ENCODE peak calls at places on chromosomes 5 and 9, in nine cellular contexts. X is stimulated activated CD8-positive, alpha-beta memory T cell treated with anti-CD3 and anti-CD28 coated beads, Interleukin-2, amount 100 ng/mL, for 1 hour; F is CD8-positive, alpha-beta memory T cell; M is H7; Y is astrocyte; W is neural crest cell; H is NCI-H1105; B is stimulated activated CD4-positive, alpha-beta T cell treated with anti-CD3 and anti-CD28 coated beads, Interleukin-15, amount 100 ng/mL, for 1 hour; I is non-pigmented ciliary epithelial cell. P is an unnamed sample.
A peak's percentile ranks its signal among the peaks of the same experiment; 100 is the strongest.

GRCh38 chr9:129026442-129027223 is 1.5 kb downstream of the SH3GLB2 start:
- DNase-seq in M (peak; percentile 89), I (no peak), W (no peak), X (no peak), Y (no peak), F (no peak), B (no peak), H (peak; percentile 14), P (no peak)

GRCh38 chr9:33905137-33905536 is 88.2 kb downstream of the UBE2R2 start:
- DNase-seq in H (no peak), M (no peak), X (no peak), Y (no peak), W (no peak), B (no peak), I (no peak), F (no peak), P (no peak)

GRCh38 chr9:70049672-70050271 is 6.1 kb downstream of the MAMDC2 start:
- DNase-seq in M (no peak), X (no peak), W (no peak), B (no peak), Y (no peak), F (no peak), I (no peak), H (no peak), P (peak; percentile 70)

GRCh38 chr9:93959739-93960154 is 4.6 kb upstream of the BARX1 start:
- DNase-seq in B (no peak), F (no peak), X (no peak), Y (no peak), W (no peak), M (no peak), H (no peak), I (no peak), P (no peak)

GRCh38 chr9:115107701-115108100 is 10.3 kb downstream of the TNC start:
- DNase-seq in X (no peak), B (no peak), H (no peak), F (no peak), Y (peak; percentile 63), M (no peak), W (no peak), I (no peak), P (no peak)

GRCh38 chr5:179126506-179126991 is 66.4 kb downstream of the ZNF354C start:
- DNase-seq in Y (no peak), H (no peak), B (no peak), I (no peak), W (no peak), X (no peak), M (no peak), F (no peak), P (no peak)

GRCh38 chr5:14351086-14351661 is 208.0 kb downstream of the TRIO start:
- DNase-seq in X (no peak), B (no peak), I (no peak), F (no peak), W (no peak), Y (no peak), M (no peak), H (no peak), P (no peak)

GRCh38 chr9:34633851-34634550 is 3.6 kb downstream of the SIGMAR1 start:
- DNase-seq in Y (peak; percentile 16), H (peak; percentile 46), I (peak; percentile 26), X (peak; percentile 55), W (peak; percentile 79), B (peak; percentile 49), M (peak; percentile 89), F (peak; percentile 82), P (peak; percentile 81)

GRCh38 chr5:166369817-166370216 is 1921.6 kb upstream of the WWC1 start:
- DNase-seq in W (no peak), I (no peak), F (no peak), Y (no peak), B (no peak), M (no peak), H (no peak), X (no peak), P (no peak)

GRCh38 chr5:144237851-144238250 is 67.2 kb downstream of the KCTD16 start:
- DNase-seq in X (no peak), I (no peak), Y (peak; percentile 1), B (no peak), M (no peak), W (no peak), H (no peak), F (no peak), P (peak; percentile 16)

GRCh38 chr9:119829748-119830147 is 460.5 kb upstream of the BRINP1 start:
- DNase-seq in H (no peak), X (no peak), Y (no peak), F (no peak), M (no peak), I (no peak), W (no peak), B (no peak), P (no peak)

GRCh38 chr9:132591244-132591643 is 8.8 kb downstream of the BARHL1 start:
- DNase-seq in W (no peak), X (no peak), F (no peak), H (no peak), B (no peak), M (peak; percentile 91), Y (no peak), I (no peak), P (no peak)

GRCh38 chr5:160021818-160022446 is 13.0 kb downstream of the TTC1 start:
- DNase-seq in X (no peak), H (peak; percentile 19), I (no peak), W (peak; percentile 70), Y (peak; percentile 28), F (peak; percentile 51), M (peak; percentile 58), B (no peak), P (peak; percentile 74)

GRCh38 chr5:140840978-140841962 is at the start of gene PCDHA8:
- DNase-seq in Y (no peak), X (no peak), F (no peak), H (no peak), M (peak; percentile 78), I (no peak), B (no peak), W (no peak), P (no peak)

GRCh38 chr9:73104342-73104741 is 47.3 kb upstream of the ANXA1 start:
- DNase-seq in W (no peak), I (no peak), M (no peak), H (no peak), X (no peak), Y (no peak), F (no peak), B (no peak), P (no peak)

GRCh38 chr5:106522296-106522695 is 1148.4 kb downstream of the EFNA5 start:
- DNase-seq in B (no peak), Y (no peak), F (no peak), H (no peak), W (no peak), X (no peak), I (no peak), M (no peak), P (no peak)

GRCh38 chr9:113187935-113188595 is 33.0 kb downstream of the FKBP15 start:
- DNase-seq in W (no peak), F (no peak), Y (peak; percentile 91), I (peak; percentile 93), M (no peak), H (no peak), B (no peak), X (no peak), P (peak; percentile 91)

GRCh38 chr9:87614402-87614801 is 111.5 kb upstream of the CTSL start:
- DNase-seq in X (no peak), W (no peak), I (no peak), F (no peak), B (no peak), H (no peak), Y (no peak), M (no peak), P (no peak)

GRCh38 chr9:81801190-81801589 is 111.8 kb upstream of the TLE1 start:
- DNase-seq in M (no peak), I (no peak), X (no peak), F (no peak), B (no peak), Y (peak; percentile 54), H (no peak), W (no peak), P (peak; percentile 68)

GRCh38 chr9:81968026-81968425 is 20.5 kb upstream of the SPATA31D1 start:
- DNase-seq in I (no peak), B (no peak), W (no peak), M (no peak), H (no peak), X (no peak), Y (no peak), F (no peak), P (no peak)

GRCh38 chr5:74934949-74935751 is 69.0 kb upstream of the FAM169A start:
- DNase-seq in M (peak; percentile 32), Y (peak; percentile 39), H (no peak), W (no peak), B (no peak), X (no peak), I (no peak), F (no peak), P (peak; percentile 69)

GRCh38 chr9:135812961-135813360 is 94.4 kb downstream of the CAMSAP1 start:
- DNase-seq in Y (no peak), W (no peak), X (no peak), H (no peak), F (no peak), M (no peak), I (no peak), B (no peak), P (no peak)

P was measured in AG20443.